ENCODE peak calls at places on chromosomes 16 and 17, in nine cellular contexts. O, T, G, E, V, W, Z, P and C are unnamed samples.
A peak's percentile ranks its signal among the peaks of the same experiment; 100 is the strongest.

GRCh38 chr17:58318065-58318481 is 10.5 kb downstream of the TSPOAP1 start:
- DNase-seq in O (no peak), T (peak; percentile 0), G (no peak), E (no peak), V (no peak), W (no peak), Z (no peak), P (no peak), C (no peak)

GRCh38 chr17:7774037-7774659 is 56.6 kb downstream of the DNAH2 start:
- DNase-seq in O (no peak), T (no peak), G (no peak), E (no peak), V (no peak), W (no peak), Z (peak; percentile 76), P (no peak), C (no peak)

GRCh38 chr17:52178013-52178412 is 19.5 kb upstream of the CA10 start:
- DNase-seq in O (no peak), T (no peak), G (no peak), E (no peak), V (no peak), W (no peak), Z (no peak), P (no peak), C (no peak)

GRCh38 chr16:53098526-53099317 is 43.9 kb downstream of the CHD9 start:
- DNase-seq in O (peak; percentile 64), T (peak; percentile 38), G (no peak), E (peak; percentile 66), V (peak; percentile 55), W (no peak), Z (peak; percentile 99), P (no peak), C (peak; percentile 22)

GRCh38 chr17:59848778-59849177 is 44.0 kb downstream of the TUBD1 start:
- DNase-seq in O (no peak), T (no peak), G (no peak), E (no peak), V (no peak), W (peak; percentile 84), Z (peak; percentile 91), P (no peak), C (no peak)

GRCh38 chr16:66814734-66815133 is 13.3 kb upstream of the TERB1 start:
- DNase-seq in O (no peak), T (no peak), G (no peak), E (no peak), V (no peak), W (no peak), Z (no peak), P (no peak), C (no peak)

GRCh38 chr17:27762527-27763305 is 37.6 kb downstream of the NOS2 start:
- DNase-seq in O (no peak), T (no peak), G (no peak), E (peak; percentile 72), V (peak; percentile 68), W (no peak), Z (peak; percentile 54), P (peak; percentile 37), C (no peak)

GRCh38 chr16:10240854-10241613 is 58.8 kb upstream of the GRIN2A start:
- DNase-seq in O (no peak), T (no peak), G (no peak), E (no peak), V (no peak), W (no peak), Z (no peak), P (no peak), C (no peak)

GRCh38 chr17:20944014-20944905 is 98.6 kb downstream of the USP22 start:
- DNase-seq in O (no peak), T (no peak), G (no peak), E (peak; percentile 64), V (peak; percentile 87), W (no peak), Z (no peak), P (peak; percentile 19), C (no peak)